ENCODE peak calls at places on chromosomes 5 and 9, in six cellular contexts. N is NCI-H1105 treated with DMSO at 0.1 percent for 48 hours, B is HuH-7, X is NCI-H2081, Y is OCI-LY7, K is GM10248. Q is an unnamed sample.

GRCh38 chr9:23559522-23559921 is 266.5 kb downstream of the ELAVL2 start:
- DNase-seq in N (no peak), B (no peak), X (no peak), Y (no peak), K (no peak), Q (no peak)

GRCh38 chr5:149827086-149827485 is 97.0 kb downstream of the PPARGC1B start:
- DNase-seq in N (no peak), B (no peak), X (no peak), Y (no peak), K (no peak), Q (no peak)

GRCh38 chr9:75950983-75951382 is 60.5 kb downstream of the PCSK5 start:
- DNase-seq in N (no peak), B (peak; percentile 48), X (no peak), Y (no peak), K (no peak), Q (no peak)

GRCh38 chr5:143693691-143694252 is 118.2 kb upstream of the HMHB1 start:
- DNase-seq in N (no peak), B (no peak), X (no peak), Y (no peak), K (peak; percentile 26), Q (no peak)

GRCh38 chr5:31133488-31133887 is 60.0 kb upstream of the CDH6 start:
- DNase-seq in N (no peak), B (no peak), X (no peak), Y (no peak), K (no peak), Q (no peak)

GRCh38 chr9:85927077-85927476 is 13.9 kb upstream of the NAA35 start:
- DNase-seq in N (no peak), B (no peak), X (no peak), Y (no peak), K (no peak), Q (no peak)

GRCh38 chr9:35688558-35689350 is 971 bp downstream of the TPM2 start:
- DNase-seq in N (no peak), B (no peak), X (no peak), Y (no peak), K (no peak), Q (no peak)

GRCh38 chr9:135526730-135527571 is 5.7 kb downstream of the LCN1 start:
- DNase-seq in N (no peak), B (no peak), X (no peak), Y (no peak), K (no peak), Q (no peak)

GRCh38 chr5:56941981-56942380 is 9.9 kb downstream of the MIER3 start:
- DNase-seq in N (no peak), B (no peak), X (no peak), Y (no peak), K (no peak), Q (no peak)

GRCh38 chr5:80031109-80031508 is 4.0 kb upstream of the THBS4 start:
- DNase-seq in N (no peak), B (no peak), X (no peak), Y (no peak), K (no peak), Q (no peak)

Q was measured in NCI-H1417.